ENCODE peak calls at places on chromosomes 13 and 19, in eight cellular contexts. U is PC-9, J is smooth muscle cell of the brain vasculature, T is NCI-H1105 treated with DMSO at 0.1 percent for 48 hours, S is GM18507, P is NCI-H748 treated with DMSO at 0.1 percent for 48 hours, Z is amygdala, D is esophagus squamous epithelium. N is an unnamed sample.

GRCh38 chr13:31818236-31818635 is 78.9 kb downstream of the RXFP2 start:
- DNase-seq in Z (no peak), S (no peak), D (no peak), U (no peak), T (no peak), P (no peak), J (no peak), N (no peak)

GRCh38 chr19:50556236-50557008 is 11.8 kb downstream of the LRRC4B start:
- DNase-seq in J (peak), U (no peak), S (peak), D (no peak), Z (peak), T (peak), P (peak), N (peak)

GRCh38 chr13:59371229-59371628 is 792.5 kb downstream of the DIAPH3 start:
- DNase-seq in D (no peak), Z (no peak), J (no peak), U (no peak), P (no peak), S (no peak), T (no peak), N (no peak)

GRCh38 chr13:44734204-44734707 is 158.1 kb upstream of the TSC22D1 start:
- DNase-seq in T (no peak), U (peak), D (no peak), Z (no peak), P (no peak), S (no peak), J (no peak), N (no peak)

GRCh38 chr13:23956106-23956505 is 58.8 kb upstream of the C1QTNF9B start:
- DNase-seq in T (no peak), D (no peak), S (no peak), J (no peak), P (no peak), Z (no peak), U (peak), N (no peak)

GRCh38 chr13:69796256-69796655 is 311.4 kb upstream of the ATXN8OS start:
- DNase-seq in Z (no peak), T (no peak), D (no peak), J (no peak), S (no peak), U (no peak), P (no peak), N (no peak)

GRCh38 chr13:29993716-29994488 is 143.5 kb upstream of the UBL3 start:
- DNase-seq in D (no peak), U (no peak), P (no peak), J (peak), Z (no peak), T (no peak), S (no peak), N (peak)

GRCh38 chr19:15964231-15964630 is 15.4 kb downstream of the OR10H4 start:
- DNase-seq in U (no peak), Z (no peak), J (no peak), D (no peak), S (no peak), P (no peak), T (no peak), N (no peak)

GRCh38 chr13:111347438-111347837 is 27.0 kb downstream of the TEX29 start:
- DNase-seq in U (no peak), J (no peak), D (no peak), Z (no peak), T (no peak), S (no peak), P (no peak), N (no peak)

GRCh38 chr19:55645512-55645881 is 2.0 kb downstream of the ZNF581 start:
- DNase-seq in T (no peak), U (no peak), D (no peak), P (no peak), S (no peak), Z (no peak), J (no peak), N (no peak)

GRCh38 chr19:50268501-50268900 is 60.7 kb downstream of the KCNC3 start:
- DNase-seq in P (no peak), S (no peak), D (no peak), J (no peak), T (no peak), Z (no peak), U (no peak), N (no peak)

GRCh38 chr19:18418034-18418724 is 1.0 kb upstream of the SSBP4 start:
- DNase-seq in Z (no peak), U (no peak), S (no peak), T (no peak), P (no peak), J (no peak), D (no peak), N (no peak)

GRCh38 chr13:51632643-51633357 is 48.5 kb downstream of the WDFY2 start:
- DNase-seq in D (no peak), J (no peak), U (no peak), T (no peak), Z (peak), P (no peak), S (no peak), N (no peak)

GRCh38 chr19:31110331-31110730 is 238.9 kb downstream of the TSHZ3 start:
- DNase-seq in U (no peak), Z (no peak), P (no peak), J (no peak), D (no peak), T (no peak), S (no peak), N (peak)

GRCh38 chr19:2308114-2308556 is at the start of gene LINGO3:
- DNase-seq in S (no peak), T (peak), J (no peak), P (no peak), D (no peak), U (no peak), Z (no peak), N (no peak)

GRCh38 chr19:28185646-28186045 is 1027.3 kb downstream of the UQCRFS1 start:
- DNase-seq in U (no peak), Z (no peak), J (no peak), D (no peak), S (no peak), P (no peak), T (no peak), N (no peak)

GRCh38 chr13:67438465-67438864 is 208.3 kb upstream of the PCDH9 start:
- DNase-seq in J (no peak), T (no peak), P (no peak), U (no peak), D (no peak), Z (no peak), S (no peak), N (no peak)

GRCh38 chr13:45541806-45542205 is 73.7 kb downstream of the ERICH6B start:
- DNase-seq in U (no peak), D (no peak), S (no peak), J (no peak), P (no peak), Z (no peak), T (no peak), N (no peak)

GRCh38 chr19:1449467-1450442 is at the start of gene APC2:
- DNase-seq in T (peak), J (no peak), S (no peak), Z (peak), P (peak), D (no peak), U (no peak), N (no peak)

GRCh38 chr13:99027260-99027659 is 49.4 kb upstream of the DOCK9 start:
- DNase-seq in P (no peak), U (no peak), S (no peak), J (no peak), T (no peak), Z (no peak), D (no peak), N (no peak)

GRCh38 chr13:73045036-73045435 is 13.8 kb upstream of the KLF5 start:
- DNase-seq in T (no peak), U (no peak), P (no peak), D (no peak), Z (no peak), S (no peak), J (no peak), N (no peak)

GRCh38 chr13:84439108-84439507 is 556.8 kb upstream of the SLITRK1 start:
- DNase-seq in S (no peak), Z (no peak), T (no peak), P (no peak), D (no peak), J (no peak), U (no peak), N (peak)

GRCh38 chr19:16369664-16370576 is 45.3 kb downstream of the KLF2 start:
- DNase-seq in D (no peak), P (no peak), T (no peak), J (no peak), S (no peak), U (no peak), Z (no peak), N (no peak)

GRCh38 chr19:56137405-56137804 is 3.7 kb upstream of the ZNF444 start:
- DNase-seq in S (no peak), P (no peak), U (no peak), T (no peak), D (no peak), Z (no peak), J (no peak), N (no peak)

GRCh38 chr19:50553134-50553703 is 15.0 kb downstream of the LRRC4B start:
- DNase-seq in P (no peak), T (no peak), J (no peak), D (no peak), U (no peak), Z (no peak), S (no peak), N (no peak)

GRCh38 chr13:48908381-48909087 is 67.2 kb upstream of the FNDC3A start:
- DNase-seq in J (no peak), S (no peak), Z (no peak), D (no peak), P (no peak), U (no peak), T (no peak), N (peak)

GRCh38 chr13:74128171-74128767 is 5.9 kb downstream of the KLF12 start:
- DNase-seq in U (no peak), P (no peak), J (no peak), S (no peak), D (no peak), Z (no peak), T (no peak), N (no peak)

GRCh38 chr19:9075064-9075964 is 11.5 kb upstream of the OR1M1 start:
- DNase-seq in D (peak), Z (peak), J (peak), U (peak), P (no peak), S (no peak), T (peak), N (peak)

GRCh38 chr13:110887955-110888333 is 26.9 kb downstream of the ANKRD10 start:
- DNase-seq in S (no peak), T (no peak), J (no peak), Z (no peak), D (no peak), P (no peak), U (no peak), N (no peak)

GRCh38 chr13:49308977-49309408 is 61.3 kb downstream of the CDADC1 start:
- DNase-seq in U (no peak), P (no peak), S (no peak), Z (no peak), D (no peak), J (no peak), T (no peak), N (no peak)

GRCh38 chr19:18470153-18470552 is 32.2 kb upstream of the ISYNA1 start:
- DNase-seq in T (peak), S (no peak), U (no peak), J (no peak), D (no peak), P (no peak), Z (no peak), N (no peak)

GRCh38 chr19:1615156-1615765 is 10.0 kb upstream of the UQCR11 start:
- DNase-seq in J (no peak), U (no peak), Z (no peak), S (no peak), P (no peak), D (no peak), T (no peak), N (no peak)

GRCh38 chr13:25945596-25945995 is 106.2 kb downstream of the SHISA2 start:
- DNase-seq in D (no peak), Z (no peak), P (no peak), S (no peak), U (no peak), J (peak), T (peak), N (no peak)

GRCh38 chr19:52191951-52192350 is 2.1 kb downstream of the PPP2R1A start:
- DNase-seq in J (no peak), Z (no peak), P (no peak), U (no peak), S (no peak), D (no peak), T (no peak), N (no peak)

GRCh38 chr13:106262886-106263285 is 272.6 kb downstream of the EFNB2 start:
- DNase-seq in Z (no peak), U (no peak), P (no peak), S (no peak), T (no peak), J (no peak), D (no peak), N (no peak)

GRCh38 chr19:34145741-34146202 is 26.5 kb upstream of the LSM14A start:
- DNase-seq in U (peak), J (no peak), T (peak), P (peak), S (peak), D (no peak), Z (peak), N (peak)

GRCh38 chr13:101959016-101959415 is 442.8 kb downstream of the FGF14 start:
- DNase-seq in J (no peak), D (no peak), T (no peak), S (no peak), Z (no peak), P (no peak), U (peak), N (no peak)

N was measured in AG09309.